ENCODE peak calls at places on chromosomes 12 and 14, in seven cellular contexts. H is colonic mucosa; F is CD8-positive, alpha-beta memory T cell; L is endothelial cell of umbilical vein; A is PC-3; M is CD4-positive, alpha-beta T cell; Q is ovary. I is an unnamed sample. For H3K9me3, the result is how much of the 10 kb centered on the place peaks cover.

GRCh38 chr12:1531654-1532366 is 62.6 kb downstream of the FBXL14 start:
- DNase-seq in H (no peak), F (no peak), L (no peak), A (no peak), M (no peak), Q (no peak), I (no peak)

GRCh38 chr12:124369055-124369900 is 74.4 kb downstream of the RFLNA start:
- DNase-seq in H (peak), F (no peak), L (peak), A (peak), M (no peak), Q (peak), I (peak)

GRCh38 chr14:61568572-61569011 is 126.7 kb upstream of the HIF1A start:
- DNase-seq in H (peak), F (no peak), L (no peak), A (peak), M (peak), Q (no peak), I (peak)

GRCh38 chr14:90508536-90509254 is 111.9 kb downstream of the CALM1 start:
- DNase-seq in H (peak), F (no peak), L (no peak), A (peak), M (no peak), Q (no peak), I (peak)

GRCh38 chr12:26937443-26937862 is 328 bp downstream of the INTS13 start:
- DNase-seq in H (no peak), F (no peak), L (no peak), A (peak), M (no peak), Q (no peak), I (no peak)

GRCh38 chr12:101698782-101699347 is 1.4 kb downstream of the CHPT1 start:
- DNase-seq in H (no peak), F (no peak), L (no peak), A (peak), M (no peak), Q (peak), I (no peak)

GRCh38 chr14:32711103-32711680 is 227.5 kb upstream of the NPAS3 start:
- DNase-seq in H (peak), F (no peak), L (peak), A (peak), M (no peak), Q (no peak), I (no peak)

GRCh38 chr12:29427964-29428363 is 47.0 kb upstream of the ERGIC2 start:
- DNase-seq in H (no peak), F (no peak), L (no peak), A (peak), M (no peak), Q (no peak), I (no peak)

DNA sequence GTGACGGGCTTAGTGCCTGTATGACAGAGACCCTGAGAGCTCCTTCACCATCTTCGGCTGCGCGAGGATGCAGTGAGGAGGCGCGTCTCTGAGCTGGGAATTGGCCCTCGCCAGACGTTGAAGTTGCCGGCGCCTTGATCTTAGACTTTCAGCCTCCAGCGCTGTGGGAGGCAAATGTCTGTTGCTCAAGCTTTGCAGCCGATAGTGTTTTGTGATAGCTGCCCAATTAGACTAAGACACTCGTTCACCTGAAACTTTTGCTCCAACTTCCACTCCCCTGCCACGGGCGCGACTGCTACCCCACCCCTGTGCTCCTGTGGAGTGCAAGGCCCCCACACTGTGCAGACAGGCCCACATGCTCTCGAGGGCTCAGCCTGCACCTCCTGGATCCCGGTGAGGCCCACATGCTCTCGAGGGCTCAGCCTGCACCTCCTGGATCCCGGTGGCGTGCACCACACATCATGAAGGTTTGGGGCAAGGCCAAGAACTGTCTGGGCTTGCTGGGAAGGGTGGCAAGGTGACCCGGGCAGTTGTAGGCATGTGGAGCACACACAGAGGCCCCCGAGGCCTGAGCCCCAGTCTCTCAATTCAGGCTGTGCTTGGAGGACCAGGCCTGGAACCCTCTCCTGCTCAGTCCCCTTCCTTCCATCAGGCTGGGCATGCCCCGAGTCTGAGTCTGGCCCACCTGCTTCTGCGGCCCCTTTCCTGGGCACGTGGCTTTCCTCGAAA is 324.6 kb downstream of the TMEM121 start:
- DNase-seq in H (no peak), F (no peak), L (no peak), A (no peak), M (no peak), Q (no peak), I (peak)
- H3K9me3 ChIP-seq in H (under half), F (under half), L (under half), A (under half), M (under half), Q (under half), I (under half)

DNA sequence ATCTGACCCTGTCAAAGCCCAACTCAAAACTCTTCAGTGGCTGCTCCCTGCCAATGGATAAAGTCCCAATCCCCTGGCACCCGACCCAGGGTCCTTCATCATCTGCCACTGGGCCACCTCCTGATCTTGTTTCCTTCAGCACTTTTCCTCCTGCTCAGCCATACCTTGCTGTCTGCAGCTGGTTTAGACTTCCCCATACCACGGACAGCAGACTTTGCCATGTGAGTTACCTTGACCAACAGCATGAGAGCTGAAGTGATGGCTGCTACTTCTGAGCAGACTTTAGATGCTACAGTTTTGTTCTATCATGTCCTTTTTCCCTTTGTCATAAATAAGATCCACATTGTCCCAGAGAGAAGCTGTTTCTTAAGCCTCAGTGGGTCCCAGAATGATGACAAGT is 33.3 kb upstream of the STON2 start:
- DNase-seq in H (no peak), F (no peak), L (no peak), A (no peak), M (no peak), Q (no peak), I (no peak)
- H3K9me3 ChIP-seq in H (under half), F (under half), L (under half), A (under half), M (under half), Q (under half), I (under half)

DNA sequence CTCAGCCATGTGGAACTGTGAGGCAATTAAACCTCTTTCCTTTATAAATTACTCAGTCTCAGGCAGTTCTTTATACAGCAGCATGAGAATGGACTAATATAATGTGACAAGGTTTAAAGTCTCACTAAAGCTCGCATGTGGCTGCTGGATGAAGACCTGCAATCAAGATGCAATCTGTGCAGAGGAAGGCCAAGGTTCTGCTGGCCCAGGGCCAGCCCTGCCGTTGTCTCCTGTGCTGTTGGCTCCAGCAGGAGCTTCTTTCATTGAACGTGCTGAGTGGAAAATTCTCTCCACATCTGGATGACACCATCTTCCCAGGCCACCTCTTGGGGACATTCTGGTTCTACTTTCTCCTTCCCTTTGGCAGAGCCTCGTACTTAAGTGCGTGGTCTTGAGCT is 742.2 kb downstream of the VRK1 start:
- DNase-seq in H (no peak), F (no peak), L (no peak), A (no peak), M (no peak), Q (no peak), I (no peak)
- H3K9me3 ChIP-seq in H (under half), F (under half), L (under half), A (under half), M (under half), Q (under half), I (under half)

GRCh38 chr14:35712466-35712865 is 96.6 kb downstream of the RALGAPA1 start:
- DNase-seq in H (no peak), F (no peak), L (no peak), A (no peak), M (no peak), Q (no peak), I (no peak)
- H3K9me3 ChIP-seq in H (under half), F (under half), L (under half), A (under half), M (under half), Q (under half), I (under half)

DNA sequence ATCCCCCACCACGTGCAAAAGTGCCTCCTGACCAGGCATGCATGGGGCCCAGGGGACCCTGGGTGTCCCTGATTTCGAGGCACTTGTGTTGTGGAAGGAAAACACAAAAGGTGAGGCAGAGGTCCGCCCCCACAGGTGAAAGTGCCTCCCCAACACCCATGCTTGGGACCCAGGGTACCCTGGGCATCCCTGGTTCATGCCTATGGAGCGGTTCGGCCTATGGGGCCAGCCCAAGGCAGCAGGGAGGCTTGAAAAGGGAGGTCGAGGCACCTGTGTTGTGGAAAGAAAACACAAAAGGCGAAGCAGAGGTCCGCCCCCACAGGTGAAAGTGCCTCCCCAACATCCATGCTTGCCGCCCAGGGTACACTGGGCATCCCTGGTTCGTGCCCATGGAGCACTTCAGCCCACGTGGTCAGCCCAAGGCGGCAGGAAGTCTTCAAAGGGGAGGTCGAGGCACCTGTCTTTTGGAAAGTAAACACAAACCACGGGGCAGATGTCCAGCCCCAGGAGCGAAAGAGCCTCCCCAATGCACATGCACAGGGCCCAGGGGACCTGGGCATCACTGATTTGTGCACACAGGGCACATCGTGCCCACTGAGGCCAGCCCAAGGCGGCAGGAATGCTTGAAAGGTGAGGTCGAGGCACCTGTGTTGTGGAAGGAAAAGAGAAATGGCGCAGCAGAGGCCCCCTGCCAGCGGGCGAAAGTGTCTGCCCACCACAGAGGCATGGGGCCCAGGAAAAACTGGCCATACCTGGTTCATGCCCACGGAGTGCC is 375.5 kb downstream of the ALG10 start:
- DNase-seq in H (peak), F (peak), L (no peak), A (no peak), M (no peak), Q (peak), I (peak)
- H3K9me3 ChIP-seq in H (under half), F (under half), L (under half), A (under half), M (under half), Q (under half), I (under half)

DNA sequence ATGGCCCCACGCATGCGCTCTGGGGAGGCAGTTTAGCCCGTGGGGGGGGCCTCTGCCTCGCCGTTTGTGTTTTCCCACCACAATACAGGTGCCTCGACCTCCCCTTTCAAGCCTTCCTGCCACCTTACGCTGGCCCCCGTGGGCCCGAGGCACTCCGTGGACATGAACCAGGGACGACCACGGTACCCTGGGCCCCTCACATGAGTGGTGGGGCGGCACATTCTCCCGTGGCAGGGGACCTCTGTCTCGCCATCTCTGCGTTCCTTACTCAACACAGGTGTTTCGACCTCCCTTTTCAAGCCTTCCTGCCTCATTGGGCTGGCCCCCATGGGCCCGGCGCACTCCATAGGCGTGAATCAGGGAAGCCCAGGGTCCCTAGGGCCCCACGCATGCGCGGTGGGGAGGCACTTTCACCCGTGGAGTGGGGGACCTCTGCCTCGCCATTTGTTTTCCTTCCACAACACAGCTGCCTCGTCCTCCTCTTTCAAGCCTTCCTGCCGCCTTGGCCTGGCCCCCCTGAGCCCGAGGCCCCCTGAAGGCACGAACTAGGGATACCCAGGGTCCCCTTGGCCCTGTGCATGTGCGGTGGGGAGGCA is 339.5 kb downstream of the ALG10 start:
- DNase-seq in H (no peak), F (no peak), L (no peak), A (no peak), M (no peak), Q (no peak), I (no peak)
- H3K9me3 ChIP-seq in H (under half), F (under half), L (under half), A (under half), M (under half), Q (under half), I (under half)

DNA sequence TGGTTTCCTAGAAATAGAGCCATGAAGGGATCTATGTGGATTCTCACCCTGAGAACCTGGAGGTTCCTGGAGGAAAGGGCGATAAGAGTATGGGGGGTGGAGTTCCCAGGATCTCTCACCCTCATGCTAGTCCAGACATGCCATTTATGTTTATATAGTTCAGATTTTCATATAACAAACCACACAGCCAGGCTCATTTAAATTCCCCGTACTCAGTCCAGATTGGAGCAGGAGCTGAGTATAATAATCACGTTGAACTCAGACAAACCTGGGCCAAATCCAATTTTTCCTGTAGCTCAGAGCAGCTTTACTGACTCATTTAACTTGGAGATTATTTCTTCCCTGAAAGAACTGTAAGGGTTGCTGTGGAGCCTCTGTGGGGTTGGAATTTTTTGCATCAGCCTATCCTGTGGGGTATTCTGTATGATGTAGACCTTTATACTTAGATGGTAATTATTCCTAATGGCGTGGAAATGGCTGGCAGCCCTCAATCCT is 660.8 kb downstream of the TMEM121 start:
- DNase-seq in H (no peak), F (no peak), L (no peak), A (no peak), M (no peak), Q (no peak), I (no peak)
- H3K9me3 ChIP-seq in H (under half), F (under half), L (under half), A (under half), M (under half), Q (under half), I (under half)

GRCh38 chr12:34051486-34051885 is 29.2 kb downstream of the ALG10 start:
- DNase-seq in H (no peak), F (no peak), L (no peak), A (no peak), M (no peak), Q (no peak), I (no peak)

GRCh38 chr12:34048714-34049113 is 26.4 kb downstream of the ALG10 start:
- DNase-seq in H (no peak), F (no peak), L (no peak), A (no peak), M (no peak), Q (no peak), I (no peak)

GRCh38 chr12:34046570-34046969 is 24.3 kb downstream of the ALG10 start:
- DNase-seq in H (no peak), F (no peak), L (no peak), A (no peak), M (no peak), Q (no peak), I (no peak)
- H3K9me3 ChIP-seq in H (under half), F (under half), L (under half), A (under half), M (under half), Q (under half), I (under half)